ENCODE peak calls at places on chromosomes 4 and X, in six cellular contexts. V, Z, D, L, S and A are unnamed samples.

GRCh38 chr4:85860066-85860465 is 385.1 kb downstream of the ARHGAP24 start:
- DNase-seq in V (no peak), Z (no peak), D (no peak), L (no peak), S (no peak), A (no peak)

GRCh38 chrX:123173833-123174232 is 10.2 kb upstream of the GRIA3 start:
- DNase-seq in V (no peak), Z (no peak), D (no peak), L (no peak), S (no peak), A (no peak)

GRCh38 chrX:110026099-110026844 is 23.4 kb downstream of the TMEM164 start:
- DNase-seq in V (no peak), Z (no peak), D (peak), L (no peak), S (no peak), A (no peak)

GRCh38 chrX:119942831-119943184 is 743 bp downstream of the NKAP start:
- DNase-seq in V (no peak), Z (no peak), D (no peak), L (no peak), S (no peak), A (no peak)

GRCh38 chrX:151098996-151099395 is 77.4 kb upstream of the GPR50 start:
- DNase-seq in V (no peak), Z (no peak), D (no peak), L (no peak), S (no peak), A (no peak)

GRCh38 chr4:46491455-46491854 is 101.5 kb upstream of the GABRA2 start:
- DNase-seq in V (no peak), Z (no peak), D (no peak), L (no peak), S (no peak), A (no peak)

GRCh38 chrX:130330706-130331105 is 9.0 kb upstream of the SLC25A14 start:
- DNase-seq in V (peak), Z (no peak), D (peak), L (no peak), S (no peak), A (no peak)

GRCh38 chrX:135213200-135213844 is 38.5 kb upstream of the ETDA start:
- DNase-seq in V (no peak), Z (no peak), D (no peak), L (no peak), S (no peak), A (no peak)

GRCh38 chr4:36235306-36235705 is 9.0 kb downstream of the ARAP2 start:
- DNase-seq in V (no peak), Z (no peak), D (no peak), L (no peak), S (no peak), A (no peak)

GRCh38 chrX:46737462-46737861 is 21.5 kb downstream of the SLC9A7 start:
- DNase-seq in V (no peak), Z (no peak), D (no peak), L (no peak), S (no peak), A (no peak)

GRCh38 chr4:77465271-77465670 is 140.3 kb upstream of the CXCL13 start:
- DNase-seq in V (no peak), Z (no peak), D (no peak), L (no peak), S (peak), A (no peak)

GRCh38 chr4:138110815-138111214 is 131.3 kb downstream of the SLC7A11 start:
- DNase-seq in V (no peak), Z (no peak), D (no peak), L (no peak), S (no peak), A (no peak)

GRCh38 chr4:161767116-161767515 is 396.7 kb downstream of the FSTL5 start:
- DNase-seq in V (no peak), Z (no peak), D (no peak), L (no peak), S (no peak), A (no peak)

GRCh38 chr4:20735931-20736330 is 35.7 kb downstream of the PACRGL start:
- DNase-seq in V (no peak), Z (no peak), D (no peak), L (no peak), S (no peak), A (no peak)

GRCh38 chr4:113114884-113115283 is 65.4 kb downstream of the ANK2 start:
- DNase-seq in V (no peak), Z (no peak), D (no peak), L (no peak), S (no peak), A (no peak)

GRCh38 chr4:109164011-109164410 is 138.4 kb downstream of the COL25A1 start:
- DNase-seq in V (no peak), Z (no peak), D (no peak), L (no peak), S (no peak), A (no peak)

GRCh38 chrX:72100824-72101351 is 30.8 kb downstream of the RTL5 start:
- DNase-seq in V (no peak), Z (no peak), D (peak), L (peak), S (no peak), A (no peak)

GRCh38 chr4:102259081-102259480 is 86.2 kb downstream of the SLC39A8 start:
- DNase-seq in V (no peak), Z (no peak), D (no peak), L (no peak), S (no peak), A (no peak)

GRCh38 chrX:72576161-72576896 is 3.7 kb upstream of the HDAC8 start:
- DNase-seq in V (no peak), Z (no peak), D (no peak), L (no peak), S (peak), A (no peak)

GRCh38 chr4:170025523-170026252 is 507 bp downstream of the MFAP3L start:
- DNase-seq in V (peak), Z (no peak), D (peak), L (peak), S (peak), A (no peak)

GRCh38 chr4:189374176-189374575 is 566.5 kb upstream of the FRG1 start:
- DNase-seq in V (no peak), Z (no peak), D (no peak), L (no peak), S (no peak), A (no peak)

GRCh38 chrX:84165716-84166115 is 22.3 kb downstream of the RPS6KA6 start:
- DNase-seq in V (no peak), Z (no peak), D (no peak), L (no peak), S (no peak), A (no peak)

GRCh38 chr4:62133498-62133897 is 933.4 kb downstream of the ADGRL3 start:
- DNase-seq in V (no peak), Z (no peak), D (no peak), L (no peak), S (no peak), A (no peak)

GRCh38 chr4:98838528-98838927 is 90.4 kb downstream of the EIF4E start:
- DNase-seq in V (no peak), Z (no peak), D (no peak), L (no peak), S (no peak), A (no peak)

GRCh38 chr4:128758314-128758922 is 51.1 kb upstream of the JADE1 start:
- DNase-seq in V (no peak), Z (no peak), D (no peak), L (no peak), S (no peak), A (no peak)

GRCh38 chrX:22081475-22082092 is 49.5 kb downstream of the PHEX start:
- DNase-seq in V (peak), Z (no peak), D (peak), L (peak), S (peak), A (no peak)

GRCh38 chrX:30309139-30309571 is at the start of gene NR0B1:
- DNase-seq in V (no peak), Z (no peak), D (no peak), L (no peak), S (no peak), A (no peak)

GRCh38 chr4:77454858-77455257 is 150.8 kb upstream of the CXCL13 start:
- DNase-seq in V (no peak), Z (no peak), D (no peak), L (no peak), S (no peak), A (no peak)

GRCh38 chr4:145482209-145483021 is 762 bp downstream of the SMAD1 start:
- DNase-seq in V (peak), Z (peak), D (peak), L (no peak), S (peak), A (peak)

GRCh38 chr4:54941994-54942552 is 183.3 kb downstream of the KDR start:
- DNase-seq in V (no peak), Z (no peak), D (no peak), L (peak), S (no peak), A (no peak)

GRCh38 chr4:110196206-110196870 is 2.1 kb downstream of the ELOVL6 start:
- DNase-seq in V (peak), Z (no peak), D (peak), L (peak), S (peak), A (no peak)

GRCh38 chrX:141405878-141406492 is 163.7 kb upstream of the SPANXC start:
- DNase-seq in V (no peak), Z (no peak), D (no peak), L (no peak), S (no peak), A (no peak)

GRCh38 chr4:89427765-89428164 is 120.2 kb upstream of the GPRIN3 start:
- DNase-seq in V (no peak), Z (no peak), D (no peak), L (no peak), S (no peak), A (no peak)

GRCh38 chr4:18508801-18509200 is 487.2 kb upstream of the LCORL start:
- DNase-seq in V (no peak), Z (no peak), D (no peak), L (no peak), S (no peak), A (no peak)

GRCh38 chrX:75968293-75968692 is 183.2 kb upstream of the MAGEE2 start:
- DNase-seq in V (no peak), Z (no peak), D (no peak), L (no peak), S (no peak), A (no peak)
- TF ChIP-seq CTCF in V (no peak), Z (no peak), D (no peak), L (no peak), S (no peak), A (no peak)

DNA sequence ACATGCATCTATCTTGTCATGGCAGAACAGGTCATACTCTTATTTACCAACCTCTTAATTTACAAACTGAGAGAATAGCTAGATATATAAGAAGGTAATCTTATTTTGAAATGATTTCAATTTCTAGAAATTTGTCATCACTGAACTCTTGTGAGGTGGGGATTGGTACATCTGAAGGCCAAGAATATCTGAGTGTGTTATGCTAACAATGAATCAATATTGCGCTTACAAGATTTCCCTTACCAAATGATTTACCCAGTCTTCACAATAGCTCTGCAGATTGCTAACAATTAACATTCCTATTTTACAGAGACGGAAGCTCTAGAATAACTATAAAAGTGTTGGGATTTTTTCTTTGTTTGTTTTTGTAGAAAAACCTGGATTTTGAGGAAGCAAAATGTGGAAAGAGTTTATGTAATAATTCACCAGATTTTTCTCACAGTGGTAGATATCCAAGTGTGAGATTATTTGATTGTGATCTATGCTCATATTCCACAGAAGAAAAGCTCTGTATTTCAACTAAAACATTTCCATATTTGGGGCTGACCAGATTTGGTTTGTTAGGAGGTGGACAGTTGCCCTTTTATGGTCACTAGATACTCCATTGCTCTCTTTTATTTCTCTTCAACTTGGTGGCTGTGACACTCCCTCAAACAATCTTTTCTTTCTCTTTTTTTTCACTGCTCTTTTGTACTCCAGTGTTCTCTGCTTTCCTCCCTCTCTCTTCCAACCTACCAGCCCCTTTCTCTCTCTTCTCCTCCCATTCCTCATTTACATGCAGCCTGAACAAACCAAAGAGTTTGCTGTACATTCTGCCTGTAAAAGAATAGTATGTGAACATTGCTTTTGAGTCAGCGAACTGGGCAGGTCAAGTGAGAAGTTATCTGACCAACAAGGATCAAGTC is 48.6 kb downstream of the RBPJ start:
- DNase-seq in V (no peak), Z (no peak), D (no peak), L (no peak), S (no peak), A (no peak)
- H3K27ac ChIP-seq in V (no peak), Z (no peak), D (no peak), L (no peak), S (peak), A (no peak)

GRCh38 chr4:177667687-177668086 is 225.4 kb upstream of the AGA start:
- DNase-seq in V (no peak), Z (no peak), D (no peak), L (no peak), S (no peak), A (no peak)
- TF ChIP-seq CTCF in V (no peak), Z (no peak), D (no peak), L (no peak), S (no peak), A (no peak)

DNA sequence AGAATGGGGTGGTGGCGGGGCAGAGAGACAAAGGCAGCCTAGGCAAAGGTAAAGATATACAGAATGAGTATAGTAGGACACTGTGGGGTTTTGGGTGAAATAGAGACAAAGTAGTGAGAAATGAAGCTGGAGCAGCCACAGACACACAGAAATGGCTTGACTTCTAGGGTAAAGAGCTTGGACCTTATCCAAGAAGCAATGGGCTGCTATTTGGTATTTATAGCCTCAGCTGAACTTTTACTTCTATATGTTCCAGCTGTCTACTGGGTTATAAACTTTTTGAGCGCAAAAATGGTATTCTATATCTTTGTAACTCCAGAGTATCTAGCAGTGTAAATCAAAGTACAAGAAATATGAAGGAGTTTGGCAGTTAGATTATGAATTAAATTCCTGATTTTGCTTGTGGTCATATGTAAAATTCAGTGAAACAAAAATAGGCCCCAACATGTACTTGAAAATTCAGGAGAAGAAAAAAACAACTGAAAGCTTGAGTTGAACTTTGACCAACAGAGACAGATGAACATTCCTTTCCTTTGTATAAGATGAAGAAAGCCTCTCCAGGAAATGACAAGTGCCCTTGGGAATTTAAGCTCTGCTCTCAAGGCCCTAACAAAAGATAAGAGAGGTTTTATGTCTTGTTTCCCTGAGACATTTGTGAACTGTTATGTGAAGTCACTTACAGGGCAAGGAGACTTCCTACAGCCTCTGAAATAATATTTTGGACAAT is 354.1 kb downstream of the CHIC1 start:
- DNase-seq in V (no peak), Z (no peak), D (no peak), L (no peak), S (no peak), A (no peak)
- H3K27ac ChIP-seq in V (no peak), Z (no peak), D (no peak), L (no peak), S (no peak), A (no peak)

GRCh38 chrX:128457674-128458073 is 405.5 kb upstream of the ACTRT1 start:
- DNase-seq in V (no peak), Z (no peak), D (no peak), L (no peak), S (no peak), A (no peak)

GRCh38 chrX:128464091-128464490 is 411.9 kb upstream of the ACTRT1 start:
- DNase-seq in V (no peak), Z (no peak), D (no peak), L (no peak), S (no peak), A (no peak)

GRCh38 chrX:128458888-128459287 is 406.7 kb upstream of the ACTRT1 start:
- DNase-seq in V (no peak), Z (no peak), D (no peak), L (no peak), S (no peak), A (no peak)

DNA sequence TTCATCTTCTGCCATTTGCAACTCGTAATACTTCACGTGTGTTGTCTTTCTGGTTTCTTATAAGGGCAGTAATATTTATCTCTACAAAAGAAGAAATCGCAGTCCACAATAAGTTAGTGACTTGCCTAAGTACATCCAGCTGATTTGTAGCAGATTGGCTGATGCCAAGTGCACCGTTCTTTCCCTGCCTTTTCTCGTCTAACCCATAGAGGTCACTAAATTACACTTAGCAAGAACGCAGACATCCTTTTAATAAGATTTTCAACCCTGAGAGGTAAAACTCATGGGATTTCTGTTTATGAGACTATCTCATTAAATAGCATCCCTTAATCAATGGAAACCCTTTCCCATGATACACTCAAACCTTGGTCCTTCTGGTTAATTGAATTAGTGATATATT is 408.6 kb upstream of the ACTRT1 start:
- DNase-seq in V (no peak), Z (no peak), D (no peak), L (no peak), S (no peak), A (no peak)
- TF ChIP-seq CTCF in V (no peak), Z (no peak), D (no peak), L (no peak), S (no peak), A (no peak)

GRCh38 chr4:2837904-2838496 is 5.6 kb upstream of the ADD1 start:
- DNase-seq in V (no peak), Z (no peak), D (peak), L (peak), S (peak), A (no peak)
- H3K27ac ChIP-seq in V (no peak), Z (peak), D (peak), L (peak), S (peak), A (peak)

GRCh38 chrX:15301924-15302323 is 13.5 kb downstream of the ASB11 start:
- DNase-seq in V (peak), Z (no peak), D (peak), L (no peak), S (peak), A (no peak)

GRCh38 chrX:15298201-15298600 is 17.2 kb downstream of the ASB11 start:
- DNase-seq in V (no peak), Z (no peak), D (no peak), L (no peak), S (no peak), A (no peak)

GRCh38 chrX:15298780-15299179 is 16.7 kb downstream of the ASB11 start:
- DNase-seq in V (no peak), Z (no peak), D (no peak), L (no peak), S (no peak), A (no peak)

GRCh38 chrX:15299945-15300851 is 15.2 kb downstream of the ASB11 start:
- DNase-seq in V (no peak), Z (no peak), D (no peak), L (no peak), S (no peak), A (no peak)
- TF ChIP-seq CTCF in V (peak), Z (no peak), D (peak), L (peak), S (peak), A (peak)

GRCh38 chrX:480861-481417 is 94.2 kb upstream of the PPP2R3B start:
- DNase-seq in V (no peak), Z (no peak), D (no peak), L (no peak), S (no peak), A (no peak)

GRCh38 chrX:479273-479981 is 92.7 kb upstream of the PPP2R3B start:
- DNase-seq in V (no peak), Z (no peak), D (no peak), L (no peak), S (no peak), A (no peak)

GRCh38 chrX:485368-485767 is 98.7 kb upstream of the PPP2R3B start:
- DNase-seq in V (no peak), Z (no peak), D (no peak), L (no peak), S (no peak), A (no peak)

GRCh38 chrX:482192-482701 is 95.5 kb upstream of the PPP2R3B start:
- DNase-seq in V (no peak), Z (no peak), D (no peak), L (no peak), S (no peak), A (no peak)

GRCh38 chrX:482702-483203 is 96.0 kb upstream of the PPP2R3B start:
- DNase-seq in V (no peak), Z (no peak), D (no peak), L (no peak), S (no peak), A (no peak)
- H3K27ac ChIP-seq in V (no peak), Z (no peak), D (no peak), L (no peak), S (no peak), A (no peak)